ENCODE peak calls at places on chromosomes 16 and 17, in six cellular contexts. M, Y, X, S, C and R are unnamed samples. For H3K4me1, the result is how much of the 10 kb centered on the place peaks cover.

GRCh38 chr16:19853973-19854876 is 30.4 kb downstream of the GPRC5B start:
- DNase-seq in M (no peak), Y (no peak), X (no peak), S (no peak), C (no peak), R (no peak)

GRCh38 chr17:46179375-46179999 is 13.7 kb downstream of the KANSL1 start:
- DNase-seq in M (no peak), Y (no peak), X (no peak), S (no peak), C (no peak), R (no peak)

GRCh38 chr17:66331038-66331816 is 28.8 kb downstream of the PRKCA start:
- DNase-seq in M (no peak), Y (peak), X (no peak), S (no peak), C (no peak), R (no peak)

GRCh38 chr16:66502020-66502913 is 47.7 kb downstream of the TK2 start:
- DNase-seq in M (peak), Y (no peak), X (peak), S (peak), C (peak), R (peak)

GRCh38 chr17:71118039-71118438 is 948.7 kb downstream of the KCNJ2 start:
- DNase-seq in M (no peak), Y (no peak), X (no peak), S (no peak), C (no peak), R (no peak)

GRCh38 chr17:79658811-79659207 is 48.0 kb upstream of the RBFOX3 start:
- DNase-seq in M (no peak), Y (no peak), X (peak), S (no peak), C (peak), R (no peak)

GRCh38 chr16:1495281-1496262 is 2.4 kb downstream of the TELO2 start:
- DNase-seq in M (peak), Y (no peak), X (no peak), S (peak), C (no peak), R (no peak)

GRCh38 chr17:8593830-8594229 is 36.7 kb downstream of the MYH10 start:
- DNase-seq in M (no peak), Y (no peak), X (no peak), S (no peak), C (no peak), R (no peak)

GRCh38 chr16:50438041-50438437 is 69.3 kb upstream of the BRD7 start:
- DNase-seq in M (no peak), Y (no peak), X (no peak), S (no peak), C (no peak), R (no peak)

GRCh38 chr17:11871773-11872172 is 125.5 kb downstream of the ZNF18 start:
- DNase-seq in M (no peak), Y (no peak), X (peak), S (no peak), C (no peak), R (no peak)

GRCh38 chr16:57613514-57613913 is 14.9 kb upstream of the ADGRG1 start:
- DNase-seq in M (no peak), Y (no peak), X (no peak), S (no peak), C (peak), R (no peak)

GRCh38 chr16:80931985-80932720 is 74.5 kb downstream of the CMC2 start:
- DNase-seq in M (peak), Y (no peak), X (peak), S (peak), C (peak), R (peak)

GRCh38 chr16:80056334-80056733 is 455.8 kb upstream of the MAF start:
- DNase-seq in M (no peak), Y (no peak), X (no peak), S (no peak), C (peak), R (no peak)

GRCh38 chr16:35146031-35146710 is 1686.8 kb downstream of the TP53TG3F start:
- DNase-seq in M (no peak), Y (no peak), X (no peak), S (peak), C (no peak), R (no peak)

GRCh38 chr16:59697746-59698145 is 963.6 kb upstream of the GOT2 start:
- DNase-seq in M (no peak), Y (no peak), X (no peak), S (no peak), C (no peak), R (no peak)

GRCh38 chr17:41394254-41395016 is 3.0 kb downstream of the KRT31 start:
- DNase-seq in M (no peak), Y (no peak), X (no peak), S (no peak), C (no peak), R (no peak)

GRCh38 chr16:14378131-14378551 is 251.9 kb downstream of the PARN start:
- DNase-seq in M (no peak), Y (no peak), X (no peak), S (no peak), C (no peak), R (no peak)

GRCh38 chr17:67718325-67718941 is 697 bp downstream of the NOL11 start:
- DNase-seq in M (no peak), Y (no peak), X (no peak), S (no peak), C (no peak), R (no peak)

GRCh38 chr16:81429045-81429521 is 15.5 kb upstream of the CMIP start:
- DNase-seq in M (peak), Y (no peak), X (no peak), S (no peak), C (no peak), R (peak)

GRCh38 chr17:30234954-30235353 is 543 bp downstream of the SLC6A4 start:
- DNase-seq in M (no peak), Y (no peak), X (no peak), S (no peak), C (peak), R (no peak)

GRCh38 chr16:53219795-53220194 is 165.0 kb downstream of the CHD9 start:
- DNase-seq in M (no peak), Y (no peak), X (no peak), S (no peak), C (no peak), R (no peak)

GRCh38 chr17:3911271-3912053 is 4.8 kb downstream of the P2RX1 start:
- DNase-seq in M (peak), Y (peak), X (no peak), S (no peak), C (no peak), R (no peak)

GRCh38 chr17:34307110-34307509 is 12.1 kb upstream of the CCL8 start:
- DNase-seq in M (peak), Y (no peak), X (no peak), S (no peak), C (no peak), R (peak)

GRCh38 chr17:76869209-76869877 is 1.1 kb downstream of the MGAT5B start:
- DNase-seq in M (no peak), Y (no peak), X (no peak), S (no peak), C (no peak), R (no peak)

GRCh38 chr16:86496929-86497381 is 13.4 kb upstream of the FOXF1 start:
- DNase-seq in M (no peak), Y (no peak), X (no peak), S (no peak), C (no peak), R (no peak)

GRCh38 chr17:81403040-81403467 is 7.8 kb downstream of the BAHCC1 start:
- DNase-seq in M (peak), Y (no peak), X (no peak), S (no peak), C (no peak), R (no peak)

GRCh38 chr16:87690911-87691685 is 74.7 kb downstream of the KLHDC4 start:
- DNase-seq in M (no peak), Y (no peak), X (no peak), S (no peak), C (no peak), R (no peak)

GRCh38 chr16:87689956-87690465 is 75.8 kb downstream of the KLHDC4 start:
- DNase-seq in M (no peak), Y (no peak), X (no peak), S (no peak), C (no peak), R (no peak)

GRCh38 chr16:87692756-87693155 is 73.0 kb downstream of the KLHDC4 start:
- DNase-seq in M (no peak), Y (no peak), X (no peak), S (no peak), C (no peak), R (no peak)

GRCh38 chr16:87692176-87692575 is 73.6 kb downstream of the KLHDC4 start:
- DNase-seq in M (no peak), Y (no peak), X (no peak), S (no peak), C (no peak), R (no peak)

DNA sequence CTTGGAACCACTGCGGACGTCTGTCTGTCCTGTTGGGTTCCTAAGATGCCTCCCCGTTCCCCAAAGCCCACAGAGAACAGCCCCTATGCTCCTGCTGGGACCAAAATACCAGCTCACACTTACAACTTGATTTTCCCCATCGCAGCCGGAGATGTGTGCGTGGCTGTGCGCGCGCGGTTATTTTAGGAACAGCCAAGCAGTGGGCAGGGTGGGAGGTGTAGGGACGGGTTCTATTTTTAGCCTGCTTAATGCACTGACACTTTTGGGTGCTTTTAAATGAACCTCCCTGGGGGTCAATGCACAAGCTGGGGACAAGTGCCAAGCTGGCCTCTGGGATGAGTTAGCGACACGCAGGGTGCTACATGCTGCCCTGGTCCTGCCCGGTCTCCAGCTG is 74.1 kb downstream of the KLHDC4 start:
- DNase-seq in M (no peak), Y (no peak), X (no peak), S (no peak), C (no peak), R (no peak)
- H3K4me1 ChIP-seq in M (under half), Y (under half), X (under half), S (under half), C (under half), R (under half)

DNA sequence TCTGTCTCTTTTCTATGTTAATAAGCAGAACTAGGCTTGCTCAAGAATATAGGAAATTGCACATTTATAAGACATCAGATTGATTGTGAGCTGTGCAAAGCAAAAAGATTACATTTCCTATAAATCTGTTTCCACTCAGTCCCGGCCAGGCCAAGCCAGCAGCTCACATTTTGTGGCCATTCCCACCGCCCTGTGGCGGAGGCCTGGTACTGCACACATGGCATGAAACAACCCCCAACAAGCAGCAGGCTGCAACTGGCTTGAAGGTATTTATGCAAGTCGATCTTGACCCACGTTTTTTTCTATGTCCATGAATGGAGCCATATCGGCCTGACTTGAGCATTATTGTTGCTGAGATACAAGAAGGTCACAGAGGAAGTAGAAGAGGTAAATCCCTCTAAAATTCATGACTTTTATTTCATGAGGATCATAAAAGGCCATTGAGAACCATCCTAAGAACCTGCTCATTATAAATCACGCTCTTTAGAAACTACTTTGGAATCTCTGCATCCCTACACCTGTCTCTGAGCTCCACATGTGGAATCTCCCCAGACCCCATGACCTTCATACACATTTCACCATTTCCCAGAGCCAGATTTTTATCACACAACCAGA is 93.6 kb downstream of the PMP22 start:
- DNase-seq in M (peak), Y (no peak), X (peak), S (peak), C (peak), R (peak)
- H3K4me1 ChIP-seq in M (under half), Y (under half), X (under half), S (under half), C (under half), R (under half)

DNA sequence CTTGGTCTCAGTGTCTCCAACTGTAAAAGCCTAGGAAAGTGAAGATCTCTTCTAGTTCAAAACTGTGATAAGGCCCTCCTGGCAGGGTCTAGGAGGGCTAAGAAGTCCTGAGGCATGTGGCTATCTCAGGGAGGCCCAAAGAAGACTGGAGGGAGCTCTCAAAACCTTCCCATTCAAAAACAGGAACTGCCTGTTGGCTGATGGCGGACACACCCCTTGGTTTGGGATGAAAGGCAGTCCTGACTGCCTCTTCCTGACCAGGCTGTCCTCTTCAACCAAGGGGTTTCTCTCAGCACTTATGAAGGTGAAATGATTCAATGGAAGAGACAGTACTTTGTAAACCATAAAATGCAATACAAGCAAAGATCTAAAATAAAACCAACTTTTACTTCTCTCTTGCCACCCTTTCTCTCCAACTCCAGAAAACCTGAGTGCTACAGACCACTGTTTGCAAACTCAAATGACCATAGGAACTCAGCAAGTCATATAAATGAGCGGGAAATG is 4.7 kb downstream of the ZNF764 start:
- DNase-seq in M (no peak), Y (no peak), X (no peak), S (no peak), C (no peak), R (no peak)
- H3K4me1 ChIP-seq in M (under half), Y (half or more), X (under half), S (under half), C (under half), R (under half)

DNA sequence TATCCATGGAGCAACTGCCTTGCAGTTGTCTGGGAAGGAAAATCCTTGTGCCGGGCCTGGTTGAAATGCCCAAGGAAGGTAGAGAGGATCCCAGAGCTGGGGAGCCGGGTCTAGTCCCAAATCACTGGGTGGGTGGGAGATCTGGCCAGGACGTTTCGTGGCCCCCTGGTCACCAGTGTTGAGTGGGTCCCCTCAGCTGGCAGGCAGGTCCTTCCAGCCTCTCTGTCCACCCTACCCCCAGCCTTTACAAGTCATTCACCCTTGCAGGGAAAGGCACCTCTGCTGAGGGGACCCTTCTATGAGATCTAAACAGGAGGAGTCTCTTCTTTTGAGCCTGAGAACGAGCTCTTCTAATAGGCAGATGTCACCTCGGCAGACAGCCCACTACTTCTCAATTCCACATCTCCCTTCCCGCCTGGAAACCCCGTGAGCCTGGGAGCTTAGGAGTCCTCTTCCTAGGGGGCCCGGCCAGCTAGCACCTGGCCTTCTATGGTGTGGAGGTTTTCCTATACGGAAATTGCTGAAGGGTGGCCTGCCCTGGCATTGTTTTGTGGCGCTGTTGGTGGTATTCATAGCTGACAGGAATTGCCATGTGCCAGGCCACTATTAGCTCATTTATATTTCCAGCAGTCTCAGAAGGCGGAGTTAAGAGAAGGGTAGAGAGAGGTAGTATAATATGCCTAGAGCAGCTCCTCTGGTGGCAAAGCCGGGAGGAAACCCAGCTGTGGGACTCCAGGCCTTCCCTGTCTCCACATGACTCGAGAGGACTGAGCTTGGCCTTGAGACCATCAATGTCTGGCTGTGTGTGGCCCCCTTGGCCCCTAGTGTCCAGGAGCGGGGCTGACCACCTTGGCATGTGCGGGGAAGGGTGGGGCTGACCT is 13.3 kb downstream of the MPRIP start:
- DNase-seq in M (no peak), Y (no peak), X (no peak), S (no peak), C (peak), R (peak)
- H3K4me1 ChIP-seq in M (half or more), Y (under half), X (under half), S (half or more), C (under half), R (under half)

DNA sequence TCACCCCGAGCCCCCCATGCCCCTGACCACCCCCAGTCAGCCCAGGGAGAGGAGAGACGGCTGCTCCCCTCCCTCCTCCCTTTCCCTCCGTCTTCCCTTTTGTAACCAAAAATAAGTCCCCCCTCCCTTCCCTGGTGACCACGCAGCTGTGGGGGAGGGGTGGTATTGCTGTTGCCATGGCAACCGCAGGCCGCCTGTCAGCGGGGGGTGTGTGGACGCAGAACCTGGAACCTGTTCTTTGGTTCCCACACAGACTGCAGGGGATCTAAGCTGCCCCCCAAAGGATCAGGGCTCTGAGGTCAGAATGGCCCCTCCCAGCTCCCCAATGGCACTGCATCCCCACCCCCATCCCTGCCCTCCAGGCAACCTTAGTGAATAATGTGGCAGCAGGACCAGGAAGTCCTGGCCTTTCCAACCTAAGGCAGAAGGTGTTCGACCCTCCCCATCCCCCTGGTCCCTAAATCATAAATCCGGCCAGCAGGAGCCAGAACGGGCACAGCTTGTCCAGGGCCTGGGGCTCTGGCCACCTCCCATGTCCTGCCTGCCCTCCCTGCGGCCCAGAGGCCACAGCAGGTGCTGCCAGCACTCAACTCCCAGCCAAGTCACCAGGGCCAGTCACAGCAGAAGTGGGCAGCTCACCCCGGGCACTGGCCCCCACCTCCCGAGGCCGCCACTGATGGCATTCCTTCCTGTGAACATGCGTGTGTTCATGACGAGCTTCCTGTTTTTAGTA is 12.0 kb downstream of the CA4 start:
- DNase-seq in M (no peak), Y (no peak), X (no peak), S (peak), C (peak), R (peak)
- H3K4me1 ChIP-seq in M (under half), Y (under half), X (under half), S (under half), C (under half), R (under half)

DNA sequence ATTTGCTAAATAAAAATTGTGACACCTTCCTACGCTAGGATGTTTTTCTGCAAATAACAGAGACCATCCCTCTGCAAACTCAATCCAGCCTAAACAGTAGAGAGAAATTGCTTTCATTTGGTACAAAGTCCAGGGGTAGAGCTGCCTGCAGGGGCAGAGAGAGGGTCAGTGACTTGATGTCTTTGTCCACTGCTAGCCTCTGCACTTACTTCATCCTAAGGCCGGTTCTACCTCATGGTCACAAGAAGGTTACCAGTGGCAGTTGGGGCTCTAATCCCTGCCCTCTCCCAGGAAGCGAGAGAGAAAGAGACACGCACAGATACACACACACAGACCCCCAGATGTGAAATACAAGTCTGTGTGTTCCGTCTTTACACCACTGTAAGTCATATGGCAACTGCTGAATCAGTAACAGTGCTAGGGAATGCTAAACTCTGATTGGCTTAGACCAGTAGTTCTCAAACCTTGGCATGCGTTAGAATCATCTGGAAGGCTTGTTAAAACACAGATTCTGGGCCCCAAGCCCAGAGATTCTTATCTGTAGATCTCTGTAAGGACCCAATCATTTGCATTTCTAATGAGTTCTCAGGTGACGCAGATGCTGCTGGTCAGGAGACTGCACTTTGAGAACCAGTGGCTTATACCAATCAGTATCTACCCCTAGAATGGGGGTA is 13.1 kb upstream of the LPCAT2 start:
- DNase-seq in M (no peak), Y (no peak), X (no peak), S (no peak), C (peak), R (no peak)
- H3K4me1 ChIP-seq in M (under half), Y (under half), X (under half), S (under half), C (under half), R (under half)

GRCh38 chr17:65154770-65155589 is 17.8 kb downstream of the RGS9 start:
- DNase-seq in M (no peak), Y (no peak), X (no peak), S (no peak), C (no peak), R (no peak)
- H3K4me1 ChIP-seq in M (under half), Y (under half), X (under half), S (under half), C (under half), R (under half)